ENCODE peak calls at places on chromosomes 4 and X, in nine cellular contexts. A is AG09309, X is AG10803, W is PC-3, R is thyroid gland, I is ascending aorta, T is BE2C, Z is GM23338, Y is dorsolateral prefrontal cortex. S is an unnamed sample.

GRCh38 chrX:111098874-111099273 is 2.9 kb downstream of the PAK3 start:
- DNase-seq in X (no peak), A (no peak), Z (peak), Y (peak), I (peak), W (peak), T (peak), R (peak), S (peak)

GRCh38 chr4:136805582-136805981 is 726.7 kb downstream of the PCDH18 start:
- DNase-seq in Z (no peak), A (no peak), W (no peak), I (no peak), T (no peak), R (no peak), Y (no peak), X (no peak), S (no peak)

GRCh38 chr4:40682298-40683101 is 52.8 kb upstream of the RBM47 start:
- DNase-seq in Z (no peak), A (no peak), R (no peak), Y (no peak), I (no peak), T (no peak), W (no peak), X (no peak), S (no peak)

GRCh38 chr4:40301592-40301991 is 33.5 kb upstream of the CHRNA9 start:
- DNase-seq in Y (no peak), W (no peak), T (no peak), Z (no peak), X (no peak), I (no peak), A (no peak), R (no peak), S (no peak)

GRCh38 chr4:879730-880079 is 52.4 kb downstream of the GAK start:
- DNase-seq in A (no peak), R (no peak), X (no peak), Z (no peak), I (no peak), Y (no peak), W (no peak), T (no peak), S (no peak)

GRCh38 chr4:86302242-86302641 is 57.6 kb downstream of the MAPK10 start:
- DNase-seq in I (no peak), Z (peak), R (peak), A (no peak), X (peak), Y (peak), T (peak), W (no peak), S (no peak)

GRCh38 chr4:60790608-60791007 is 409.5 kb upstream of the ADGRL3 start:
- DNase-seq in T (no peak), Y (no peak), R (no peak), Z (peak), I (no peak), A (no peak), W (no peak), X (no peak), S (no peak)

GRCh38 chrX:115622534-115622933 is 61.6 kb downstream of the PLS3 start:
- DNase-seq in I (no peak), Z (no peak), T (no peak), A (no peak), X (no peak), R (no peak), Y (no peak), W (no peak), S (no peak)

GRCh38 chr4:82798168-82799005 is at the start of gene SCD5:
- DNase-seq in R (peak), Z (peak), I (peak), A (no peak), Y (peak), X (peak), W (peak), T (peak), S (peak)

GRCh38 chrX:15751160-15751819 is 13.2 kb downstream of the CA5B start:
- DNase-seq in Y (no peak), W (peak), T (no peak), R (no peak), I (no peak), X (peak), A (peak), Z (no peak), S (no peak)

GRCh38 chr4:76639292-76639691 is 204.3 kb downstream of the SHROOM3 start:
- DNase-seq in T (no peak), Z (no peak), I (peak), X (no peak), A (no peak), R (peak), W (peak), Y (no peak), S (no peak)

GRCh38 chrX:55480390-55481062 is 9.1 kb downstream of the USP51 start:
- DNase-seq in W (no peak), A (no peak), T (no peak), R (no peak), X (no peak), Z (no peak), I (no peak), Y (no peak), S (no peak)

GRCh38 chrX:155213731-155214130 is 2.5 kb upstream of the VBP1 start:
- DNase-seq in I (no peak), T (no peak), Z (no peak), Y (no peak), W (no peak), A (no peak), R (no peak), X (no peak), S (no peak)

GRCh38 chr4:33060873-33061542 is 2340.8 kb downstream of the PCDH7 start:
- DNase-seq in T (peak), Y (peak), W (peak), R (peak), X (peak), I (no peak), A (no peak), Z (peak), S (peak)

DNA sequence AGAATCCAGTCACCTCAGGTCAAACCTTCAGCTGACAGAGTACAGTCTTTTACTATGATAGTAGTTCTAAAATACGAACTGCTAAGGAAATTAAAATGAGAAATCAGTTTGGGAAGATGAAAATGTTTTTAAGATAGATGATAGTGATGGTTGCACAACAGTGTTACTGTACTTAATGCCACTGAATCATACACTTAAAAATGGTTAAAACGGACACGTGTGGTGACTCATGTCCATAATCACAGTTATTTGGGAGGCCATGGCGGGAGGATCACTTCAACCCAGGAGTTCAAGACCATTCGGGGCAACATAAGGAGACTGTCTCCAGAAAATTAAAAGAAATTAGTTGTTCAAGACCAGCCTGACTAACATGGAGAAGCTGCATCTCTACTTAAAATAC is 41.4 kb downstream of the ABHD18 start:
- DNase-seq in I (no peak), T (no peak), R (no peak), Z (no peak), X (no peak), A (no peak), W (no peak), Y (no peak), S (no peak)
- TF ChIP-seq CTCF in I (no peak), T (no peak), R (no peak), Z (no peak), X (no peak), A (no peak), W (no peak), Y (no peak), S (no peak)

DNA sequence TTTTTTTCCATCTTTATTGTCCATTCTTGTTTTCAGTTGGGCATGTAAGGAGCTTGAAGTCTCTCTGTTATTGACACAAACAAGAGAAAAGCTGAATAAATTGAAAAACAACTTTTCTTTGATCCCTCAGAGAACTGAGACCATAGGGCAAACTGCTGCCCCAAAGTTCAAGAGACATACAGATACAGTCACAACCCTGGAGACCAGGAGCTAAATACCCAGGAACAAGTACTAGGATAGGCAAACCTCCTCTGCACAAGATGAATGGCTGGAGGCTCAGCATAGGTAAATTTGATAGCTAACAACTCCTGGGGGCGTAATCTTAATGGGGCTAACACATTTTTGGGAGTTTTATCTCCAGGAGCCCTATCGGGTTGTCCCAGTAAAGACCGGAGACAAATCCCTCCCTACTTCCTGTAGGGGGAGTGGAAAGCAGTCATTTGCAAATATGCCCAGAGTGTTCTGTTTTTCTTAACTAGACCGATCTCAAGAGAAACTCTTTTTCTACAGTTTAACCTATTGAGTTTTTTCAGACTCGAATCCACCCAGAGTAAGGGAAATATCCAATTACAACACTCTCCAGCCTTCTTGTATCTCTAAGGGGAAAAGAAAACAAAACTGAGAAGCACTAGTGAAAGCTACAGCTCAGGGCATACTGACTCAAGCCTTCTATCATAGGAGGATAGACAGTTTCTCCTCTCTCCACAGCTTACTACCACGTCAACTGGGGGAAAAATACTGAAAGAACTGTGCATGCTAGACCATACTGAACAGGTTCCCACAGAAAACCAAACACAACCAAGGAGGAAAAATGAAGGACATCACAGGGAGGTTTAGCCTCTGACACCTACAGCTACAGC is 23.1 kb downstream of the MAGEA8 start:
- DNase-seq in I (no peak), Y (no peak), A (no peak), W (no peak), X (peak), R (no peak), Z (peak), T (no peak), S (no peak)
- TF ChIP-seq CTCF in I (peak), Y (no peak), A (no peak), W (no peak), X (peak), R (no peak), Z (peak), T (peak), S (no peak)

DNA sequence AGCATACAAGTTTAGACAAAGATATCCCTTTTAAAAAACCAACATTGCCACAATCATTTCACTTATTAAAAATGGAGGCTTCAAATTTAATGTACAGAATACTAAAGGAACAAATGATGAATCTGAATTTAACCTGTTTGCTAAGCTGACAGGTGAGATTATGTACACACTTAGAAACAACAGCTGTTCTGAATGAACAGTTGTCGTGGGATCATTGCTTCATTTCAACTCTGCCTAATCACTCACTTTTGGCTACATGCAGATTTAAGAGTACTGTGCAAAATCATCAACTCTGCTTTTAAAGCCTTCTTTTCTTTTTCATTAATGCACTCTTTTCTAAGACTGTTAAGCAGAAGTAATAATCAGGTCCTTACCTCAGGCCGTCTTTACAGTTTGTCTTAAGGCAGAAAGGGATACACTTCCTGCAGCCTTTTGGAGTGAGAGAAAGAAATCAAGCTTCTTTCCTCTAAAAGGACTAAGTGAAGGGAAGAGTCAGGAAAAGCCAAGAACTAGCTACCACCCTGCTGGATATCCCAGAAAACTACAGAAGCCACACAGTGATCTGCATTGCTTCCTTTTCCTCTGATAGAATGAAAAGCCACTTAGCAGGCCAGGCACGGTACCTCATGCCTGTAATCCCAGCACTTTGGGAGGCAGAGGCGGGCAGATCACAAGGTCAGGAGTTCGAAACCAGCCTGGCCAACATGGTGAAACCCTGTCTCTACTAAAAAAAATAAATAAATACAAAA is 54.7 kb upstream of the NPNT start:
- DNase-seq in X (no peak), Z (peak), T (no peak), Y (no peak), R (no peak), I (no peak), W (no peak), A (no peak), S (no peak)
- TF ChIP-seq CTCF in X (no peak), Z (no peak), T (no peak), Y (no peak), R (no peak), I (no peak), W (no peak), A (no peak), S (no peak)

GRCh38 chrX:76850851-76851250 is 423.3 kb downstream of the MAGEE1 start:
- DNase-seq in R (no peak), W (peak), Z (peak), T (peak), Y (no peak), X (no peak), A (no peak), I (no peak), S (no peak)
- TF ChIP-seq CTCF in R (no peak), W (peak), Z (peak), T (peak), Y (no peak), X (no peak), A (peak), I (no peak), S (no peak)